ENCODE peak calls at places on chromosomes 4 and X, in six cellular contexts. L, K, X, J, F and O are unnamed samples.

GRCh38 chr4:126271266-126271665 is 956.5 kb downstream of the FAT4 start:
- DNase-seq in L (no peak), K (no peak), X (no peak), J (no peak), F (no peak), O (no peak)

GRCh38 chr4:88646528-88647280 is 50.9 kb downstream of the NAP1L5 start:
- DNase-seq in L (no peak), K (no peak), X (no peak), J (no peak), F (no peak), O (no peak)

GRCh38 chr4:25861951-25862410 is 807 bp downstream of the SEL1L3 start:
- DNase-seq in L (no peak), K (no peak), X (no peak), J (no peak), F (peak), O (peak)

GRCh38 chr4:122500852-122501501 is 44.5 kb upstream of the IL2 start:
- DNase-seq in L (no peak), K (no peak), X (no peak), J (no peak), F (peak), O (no peak)

GRCh38 chr4:141654098-141654497 is 17.7 kb downstream of the IL15 start:
- DNase-seq in L (no peak), K (no peak), X (no peak), J (no peak), F (peak), O (no peak)

GRCh38 chr4:57607616-57608150 is 497.5 kb upstream of the IGFBP7 start:
- DNase-seq in L (no peak), K (no peak), X (no peak), J (no peak), F (no peak), O (no peak)

GRCh38 chrX:48107717-48108116 is 22.7 kb upstream of the SPACA5B start:
- DNase-seq in L (no peak), K (no peak), X (no peak), J (no peak), F (no peak), O (no peak)

GRCh38 chrX:150236304-150236703 is 126.8 kb upstream of the MAMLD1 start:
- DNase-seq in L (no peak), K (no peak), X (no peak), J (no peak), F (no peak), O (no peak)

GRCh38 chr4:8414377-8414776 is 26.1 kb downstream of the ACOX3 start:
- DNase-seq in L (no peak), K (no peak), X (no peak), J (no peak), F (no peak), O (no peak)

GRCh38 chr4:173777421-173777820 is 247.4 kb upstream of the HAND2 start:
- DNase-seq in L (no peak), K (no peak), X (no peak), J (no peak), F (no peak), O (no peak)

GRCh38 chr4:54942735-54943134 is 182.7 kb downstream of the KDR start:
- DNase-seq in L (no peak), K (no peak), X (peak), J (no peak), F (no peak), O (no peak)

GRCh38 chrX:116872931-116873330 is 410.2 kb upstream of the CT83 start:
- DNase-seq in L (no peak), K (no peak), X (no peak), J (no peak), F (no peak), O (no peak)

GRCh38 chr4:113682730-113683129 is 78.8 kb downstream of the CAMK2D start:
- DNase-seq in L (no peak), K (no peak), X (no peak), J (no peak), F (no peak), O (no peak)

GRCh38 chrX:100648601-100649417 is 4.8 kb downstream of the SRPX2 start:
- DNase-seq in L (no peak), K (no peak), X (no peak), J (no peak), F (no peak), O (no peak)

GRCh38 chr4:10157478-10158354 is 41.1 kb upstream of the WDR1 start:
- DNase-seq in L (peak), K (peak), X (peak), J (peak), F (peak), O (no peak)

GRCh38 chr4:39541987-39542632 is 14.9 kb upstream of the UGDH start:
- DNase-seq in L (no peak), K (no peak), X (no peak), J (no peak), F (no peak), O (no peak)

GRCh38 chrX:13646154-13646549 is 6.8 kb upstream of the TCEANC start:
- DNase-seq in L (peak), K (peak), X (peak), J (peak), F (peak), O (no peak)

GRCh38 chr4:65599335-65599734 is 71.0 kb downstream of the EPHA5 start:
- DNase-seq in L (no peak), K (no peak), X (no peak), J (no peak), F (no peak), O (no peak)

GRCh38 chr4:146585761-146586333 is 52.8 kb upstream of the POU4F2 start:
- DNase-seq in L (peak), K (no peak), X (no peak), J (no peak), F (no peak), O (no peak)

GRCh38 chrX:117335209-117335608 is 781.4 kb downstream of the KLHL13 start:
- DNase-seq in L (no peak), K (no peak), X (no peak), J (no peak), F (no peak), O (no peak)

GRCh38 chr4:170274616-170275015 is 184.9 kb upstream of the AADAT start:
- DNase-seq in L (no peak), K (no peak), X (no peak), J (no peak), F (no peak), O (no peak)

GRCh38 chr4:3070709-3071500 is 3.4 kb downstream of the HTT-AS start:
- DNase-seq in L (no peak), K (no peak), X (no peak), J (no peak), F (no peak), O (no peak)

GRCh38 chr4:123624959-123625358 is 228.4 kb downstream of the SPRY1 start:
- DNase-seq in L (no peak), K (no peak), X (peak), J (no peak), F (no peak), O (no peak)

GRCh38 chrX:102840871-102841705 is 96.0 kb upstream of the RAB40AL start:
- DNase-seq in L (no peak), K (no peak), X (peak), J (no peak), F (no peak), O (no peak)

GRCh38 chr4:46266106-46266505 is 123.8 kb downstream of the GABRA2 start:
- DNase-seq in L (no peak), K (no peak), X (no peak), J (no peak), F (no peak), O (no peak)